ENCODE peak calls at places on chromosomes 13 and 19, in eight cellular contexts. O is activated T-helper 9 cell treated with anti-CD3 and anti-CD28 coated beads, Interleukin-2, amount 50 U/mL, for 16 hours; K is activated CD4-positive, alpha-beta memory T cell treated with anti-CD3 and anti-CD28 coated beads, Interleukin-2, amount 10 ng/mL, durations not matched to agents 7 days and 5 days; Y is RCC 7860; R is progenitor cell of endocrine pancreas; A is LoVo; I is HuH-7; D is adipocyte. X is an unnamed sample.
A peak's percentile ranks its signal among the peaks of the same experiment; 100 is the strongest.

GRCh38 chr13:50323440-50324070 is 308.3 kb downstream of the KCNRG start:
- DNase-seq in O (no peak), K (no peak), Y (peak; percentile 40), R (no peak), A (no peak), I (no peak), D (peak; percentile 69), X (peak; percentile 41)

GRCh38 chr19:46975011-46975917 is 44.4 kb upstream of the NPAS1 start:
- DNase-seq in O (no peak), K (no peak), Y (peak; percentile 58), R (no peak), A (no peak), I (no peak), D (no peak), X (no peak)

GRCh38 chr13:32075150-32075851 is 43.7 kb downstream of the FRY start:
- DNase-seq in O (no peak), K (no peak), Y (no peak), R (no peak), A (no peak), I (no peak), D (no peak), X (no peak)

GRCh38 chr13:24925318-24926231 is 161.6 kb downstream of the RNF17 start:
- DNase-seq in O (no peak), K (no peak), Y (no peak), R (no peak), A (peak; percentile 14), I (peak; percentile 14), D (no peak), X (no peak)

GRCh38 chr13:36360863-36361262 is 14.7 kb upstream of the SPART start:
- DNase-seq in O (no peak), K (no peak), Y (no peak), R (no peak), A (no peak), I (no peak), D (peak; percentile 58), X (no peak)

GRCh38 chr13:32650705-32651311 is 64.6 kb downstream of the PDS5B start:
- DNase-seq in O (peak; percentile 23), K (peak; percentile 64), Y (peak; percentile 23), R (no peak), A (peak; percentile 33), I (peak; percentile 20), D (peak; percentile 65), X (peak; percentile 21)

GRCh38 chr19:6534451-6535093 is 3.7 kb downstream of the TNFSF9 start:
- DNase-seq in O (no peak), K (no peak), Y (no peak), R (no peak), A (no peak), I (no peak), D (no peak), X (no peak)

GRCh38 chr19:49188626-49189200 is 31.1 kb downstream of the TRPM4 start:
- DNase-seq in O (no peak), K (no peak), Y (no peak), R (no peak), A (no peak), I (no peak), D (no peak), X (no peak)